ENCODE peak calls at places on chromosomes 7 and 10, in six cellular contexts. One of them, this sample, is unnamed.

GRCh38 chr7:31776616-31777015 is 89.6 kb downstream of the PPP1R17 start:
- DNase-seq in small intestine: no peak
- DNase-seq in AG04450: no peak
- DNase-seq in transverse colon: no peak
- DNase-seq in NCI-H2029 treated with DMSO at 0.1 percent for 48 hours: no peak
- DNase-seq in ovary: no peak
- DNase-seq in this sample: no peak

GRCh38 chr7:45347804-45348203 is 190.2 kb downstream of the RAMP3 start:
- DNase-seq in small intestine: no peak
- DNase-seq in AG04450: no peak
- DNase-seq in transverse colon: no peak
- DNase-seq in NCI-H2029 treated with DMSO at 0.1 percent for 48 hours: no peak
- DNase-seq in ovary: no peak
- DNase-seq in this sample: no peak

GRCh38 chr7:155247479-155248365 is 50.0 kb upstream of the INSIG1 start:
- DNase-seq in small intestine: no peak
- DNase-seq in AG04450: no peak
- DNase-seq in transverse colon: no peak
- DNase-seq in NCI-H2029 treated with DMSO at 0.1 percent for 48 hours: no peak
- DNase-seq in ovary: no peak
- DNase-seq in this sample: no peak

GRCh38 chr7:44158060-44158872 is 17.1 kb upstream of the MYL7 start:
- DNase-seq in small intestine: no peak
- DNase-seq in AG04450: no peak
- DNase-seq in transverse colon: no peak
- DNase-seq in NCI-H2029 treated with DMSO at 0.1 percent for 48 hours: no peak
- DNase-seq in ovary: no peak
- DNase-seq in this sample: no peak

GRCh38 chr7:115052706-115053105 is 130.8 kb downstream of the MDFIC start:
- DNase-seq in small intestine: no peak
- DNase-seq in AG04450: no peak
- DNase-seq in transverse colon: no peak
- DNase-seq in NCI-H2029 treated with DMSO at 0.1 percent for 48 hours: no peak
- DNase-seq in ovary: no peak
- DNase-seq in this sample: no peak

GRCh38 chr7:147765301-147765700 is 825.3 kb upstream of the C7orf33 start:
- DNase-seq in small intestine: no peak
- DNase-seq in AG04450: no peak
- DNase-seq in transverse colon: no peak
- DNase-seq in NCI-H2029 treated with DMSO at 0.1 percent for 48 hours: no peak
- DNase-seq in ovary: no peak
- DNase-seq in this sample: no peak

GRCh38 chr7:44046321-44047061 is 2.0 kb downstream of the DBNL start:
- DNase-seq in small intestine: no peak
- DNase-seq in AG04450: no peak
- DNase-seq in transverse colon: no peak
- DNase-seq in NCI-H2029 treated with DMSO at 0.1 percent for 48 hours: no peak
- DNase-seq in ovary: no peak
- DNase-seq in this sample: no peak

GRCh38 chr7:1065263-1066260 is 21.2 kb downstream of the GPR146 start:
- DNase-seq in small intestine: peak
- DNase-seq in AG04450: no peak
- DNase-seq in transverse colon: peak
- DNase-seq in NCI-H2029 treated with DMSO at 0.1 percent for 48 hours: no peak
- DNase-seq in ovary: peak
- DNase-seq in this sample: peak

GRCh38 chr7:25032774-25033743 is 53.1 kb upstream of the OSBPL3 start:
- DNase-seq in small intestine: no peak
- DNase-seq in AG04450: no peak
- DNase-seq in transverse colon: no peak
- DNase-seq in NCI-H2029 treated with DMSO at 0.1 percent for 48 hours: no peak
- DNase-seq in ovary: no peak
- DNase-seq in this sample: no peak

GRCh38 chr7:69365588-69366241 is 232.6 kb upstream of the AUTS2 start:
- DNase-seq in small intestine: no peak
- DNase-seq in AG04450: no peak
- DNase-seq in transverse colon: no peak
- DNase-seq in NCI-H2029 treated with DMSO at 0.1 percent for 48 hours: peak
- DNase-seq in ovary: no peak
- DNase-seq in this sample: no peak

GRCh38 chr10:69636273-69636575 is 6.2 kb downstream of the FAM241B start:
- DNase-seq in small intestine: no peak
- DNase-seq in AG04450: no peak
- DNase-seq in transverse colon: no peak
- DNase-seq in NCI-H2029 treated with DMSO at 0.1 percent for 48 hours: no peak
- DNase-seq in ovary: no peak
- DNase-seq in this sample: no peak